ENCODE peak calls at places on chromosomes 12 and 14, in four cellular contexts. F, W, A and T are unnamed samples.

GRCh38 chr14:22814945-22815713 is at the start of gene SLC7A7:
- DNase-seq in F (no peak), W (no peak), A (no peak), T (peak; percentile 54)

GRCh38 chr14:76219873-76220272 is 68.2 kb downstream of the GPATCH2L start:
- DNase-seq in F (no peak), W (no peak), A (no peak), T (no peak)

GRCh38 chr14:71320734-71321555 is 413.7 kb downstream of the PCNX1 start:
- DNase-seq in F (peak; percentile 71), W (peak; percentile 58), A (peak; percentile 54), T (peak; percentile 73)

GRCh38 chr12:27924350-27925140 is 48.0 kb downstream of the PTHLH start:
- DNase-seq in F (no peak), W (no peak), A (no peak), T (no peak)

GRCh38 chr12:103924761-103925641 is 5.2 kb upstream of the HSP90B1 start:
- DNase-seq in F (peak; percentile 64), W (no peak), A (peak; percentile 27), T (no peak)

GRCh38 chr14:56474419-56475022 is 105.1 kb upstream of the TMEM260 start:
- DNase-seq in F (no peak), W (peak; percentile 20), A (peak; percentile 54), T (peak; percentile 49)

GRCh38 chr12:6374028-6374780 is 1.2 kb downstream of the SCNN1A start:
- DNase-seq in F (no peak), W (no peak), A (no peak), T (no peak)

GRCh38 chr12:95790025-95790911 is at the start of gene NTN4:
- DNase-seq in F (peak; percentile 42), W (peak; percentile 65), A (no peak), T (no peak)

GRCh38 chr12:90163975-90164374 is 455.3 kb upstream of the ATP2B1 start:
- DNase-seq in F (no peak), W (no peak), A (no peak), T (peak; percentile 37)

GRCh38 chr12:130632582-130633174 is 83.4 kb downstream of the RIMBP2 start:
- DNase-seq in F (no peak), W (no peak), A (no peak), T (no peak)

GRCh38 chr14:97024300-97024699 is 227.1 kb downstream of the VRK1 start:
- DNase-seq in F (no peak), W (no peak), A (no peak), T (no peak)

GRCh38 chr12:13024151-13024946 is 19.8 kb upstream of the FAM234B start:
- DNase-seq in F (no peak), W (no peak), A (peak; percentile 17), T (no peak)

GRCh38 chr12:101207086-101207780 is 2.8 kb downstream of the SLC5A8 start:
- DNase-seq in F (no peak), W (no peak), A (no peak), T (no peak)

GRCh38 chr14:55129428-55130193 is 559 bp downstream of the LGALS3 start:
- DNase-seq in F (peak; percentile 61), W (peak; percentile 58), A (peak; percentile 37), T (no peak)